ENCODE peak calls at places on chromosomes 3 and 15, in four cellular contexts. X is neuronal stem cell, N is trophoblast cell, F is H1. P is an unnamed sample.

GRCh38 chr15:24955549-24955929 is 752 bp downstream of the SNRPN start:
- DNase-seq in X (no peak), F (peak), N (no peak), P (no peak)

GRCh38 chr3:49785565-49786356 is 581 bp downstream of the IP6K1 start:
- DNase-seq in N (peak), X (peak), F (no peak), P (peak)

GRCh38 chr15:49675051-49675450 is 54.2 kb downstream of the DTWD1 start:
- DNase-seq in F (no peak), N (peak), X (no peak), P (peak)

GRCh38 chr15:70029297-70029701 is 68.4 kb downstream of the TLE3 start:
- DNase-seq in N (no peak), X (no peak), F (no peak), P (no peak)

GRCh38 chr3:196774191-196774820 is 34.6 kb downstream of the PAK2 start:
- DNase-seq in X (no peak), N (peak), F (no peak), P (no peak)

GRCh38 chr3:53146319-53146868 is 14.6 kb upstream of the PRKCD start:
- DNase-seq in N (no peak), F (no peak), X (no peak), P (no peak)

GRCh38 chr15:101070024-101070423 is 150.9 kb downstream of the LRRK1 start:
- DNase-seq in F (no peak), X (no peak), N (no peak), P (no peak)

GRCh38 chr3:53147903-53148400 is 13.1 kb upstream of the PRKCD start:
- DNase-seq in X (no peak), N (no peak), F (no peak), P (no peak)

GRCh38 chr3:182490601-182491485 is 302.5 kb upstream of the ATP11B start:
- DNase-seq in N (peak), F (no peak), X (peak), P (peak)

GRCh38 chr3:124986153-124987143 is 51.9 kb upstream of the MUC13 start:
- DNase-seq in N (peak), X (no peak), F (no peak), P (peak)

GRCh38 chr15:72319360-72319984 is 485 bp downstream of the CELF6 start:
- DNase-seq in F (peak), N (peak), X (peak), P (peak)

GRCh38 chr15:64010719-64011118 is 35.6 kb downstream of the DAPK2 start:
- DNase-seq in X (no peak), N (peak), F (no peak), P (peak)

GRCh38 chr3:10334461-10334860 is 13.5 kb upstream of the SEC13 start:
- DNase-seq in F (no peak), N (peak), X (no peak), P (peak)

GRCh38 chr15:68197170-68197492 is 8.0 kb downstream of the CALML4 start:
- DNase-seq in F (no peak), N (no peak), X (no peak), P (no peak)

DNA sequence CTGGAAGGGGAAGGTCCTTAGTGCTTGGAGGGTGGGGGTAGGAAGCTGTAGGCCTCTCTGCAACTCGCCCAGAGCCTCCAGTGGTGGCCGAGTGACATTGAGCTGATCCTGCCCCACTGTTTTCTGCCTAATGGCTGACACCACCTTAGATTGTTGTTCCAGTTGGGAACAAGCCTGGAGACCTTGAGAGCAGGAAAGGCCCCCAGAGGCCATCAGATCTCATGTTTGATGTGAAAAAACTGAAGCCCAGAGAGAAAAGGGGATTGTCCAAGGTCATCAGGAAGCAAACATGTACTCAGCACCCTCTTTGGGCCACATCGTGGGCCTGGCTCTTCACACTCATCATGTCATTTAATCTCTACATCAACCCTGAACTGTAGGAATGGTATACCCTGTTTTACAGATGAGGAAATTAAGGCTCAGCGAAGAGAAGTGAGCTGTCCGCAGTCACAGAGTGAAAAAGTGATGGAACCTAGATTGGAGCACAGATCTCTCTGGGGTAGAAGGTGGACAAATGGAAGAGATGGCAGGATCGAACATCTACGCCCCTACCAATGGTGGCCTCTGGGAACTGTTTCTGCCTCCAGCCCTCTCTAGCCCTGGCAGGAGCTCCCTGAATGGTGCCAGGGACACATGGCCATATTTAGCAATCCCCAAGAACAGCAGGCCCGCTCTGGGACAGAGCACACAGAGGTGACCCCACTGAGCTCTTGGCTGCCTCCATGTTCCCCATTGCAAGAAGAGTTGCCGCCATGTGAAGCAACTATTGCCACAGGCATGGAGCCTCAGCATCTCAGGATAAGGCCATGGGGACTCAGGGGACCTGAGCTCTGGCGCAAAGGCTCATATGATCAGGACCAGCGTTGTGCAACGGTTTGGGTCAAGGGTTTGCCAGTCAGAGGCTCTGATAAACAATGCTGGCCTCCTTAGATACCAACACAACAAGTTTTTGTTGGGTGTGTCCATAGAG is 31.6 kb upstream of the TSEN2 start:
- DNase-seq in N (no peak), F (no peak), X (no peak), P (no peak)
- H3K23ac ChIP-seq in N (no peak), F (no peak), X (no peak), P (no peak)

DNA sequence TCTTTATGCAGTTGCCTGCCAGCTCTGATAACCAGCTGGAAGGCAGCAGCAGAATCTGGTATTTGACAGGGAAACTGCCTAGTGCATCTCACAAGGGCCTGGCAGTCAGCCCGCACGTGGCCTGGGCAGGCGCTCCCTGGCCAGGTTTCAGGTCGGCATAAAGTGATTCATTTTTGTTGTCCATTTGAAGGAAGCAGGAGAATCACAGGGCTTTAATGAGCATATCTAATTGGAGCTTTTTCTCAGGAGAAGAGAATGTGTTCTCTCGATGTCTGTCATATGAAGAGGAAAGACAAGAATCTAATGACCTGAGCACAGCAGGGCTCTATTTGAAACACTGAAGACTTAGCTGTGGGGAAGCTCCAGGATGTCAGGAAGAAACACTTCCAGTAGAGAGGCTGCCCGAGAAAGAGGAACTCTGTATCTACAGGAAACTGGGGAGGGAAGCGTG is 98.8 kb upstream of the MB21D2 start:
- DNase-seq in X (peak), N (no peak), F (peak), P (peak)
- H3K23ac ChIP-seq in X (no peak), N (no peak), F (no peak), P (no peak)

GRCh38 chr15:92884813-92885461 is 15.2 kb upstream of the CHD2 start:
- DNase-seq in X (no peak), F (no peak), N (peak), P (no peak)
- H3K23ac ChIP-seq in X (no peak), F (no peak), N (no peak), P (no peak)

DNA sequence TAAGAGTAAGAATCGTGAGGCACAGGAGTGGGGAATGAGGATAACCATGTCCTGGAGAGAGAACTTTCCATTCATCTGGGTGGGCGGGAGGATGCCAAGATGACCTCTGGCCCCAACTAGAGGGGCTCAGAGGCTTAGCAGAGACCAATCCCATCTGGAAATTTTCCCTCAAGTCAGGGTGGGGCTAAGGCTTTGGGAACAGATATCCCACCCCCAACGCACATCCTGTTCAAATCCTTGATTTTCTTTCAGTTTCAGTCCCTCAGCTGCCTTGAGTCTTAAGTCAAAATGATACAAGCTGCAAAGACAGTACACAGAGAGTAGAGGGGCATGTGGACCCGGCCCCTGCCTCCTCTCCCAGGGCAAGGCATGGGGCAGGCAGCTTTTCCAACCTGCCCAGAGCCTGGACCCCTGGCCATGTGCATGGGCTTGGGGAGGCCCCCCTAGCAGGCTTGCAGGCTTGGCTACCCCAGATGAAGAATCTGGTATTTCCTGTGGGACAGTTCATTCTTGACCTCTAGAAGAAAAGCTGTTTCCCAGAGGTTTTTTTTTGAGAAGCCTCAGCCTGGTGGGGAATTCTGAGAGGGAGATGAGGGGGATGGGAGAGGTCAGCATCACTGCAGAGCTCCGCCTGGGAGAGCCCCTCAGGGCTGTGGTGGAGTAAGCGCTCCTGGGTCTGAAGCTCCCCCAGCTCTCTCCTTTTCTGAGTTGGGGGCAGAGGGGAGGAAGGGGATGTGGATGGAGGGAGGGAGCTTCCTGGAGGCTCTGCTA is 109.7 kb upstream of the HACD2 start:
- DNase-seq in X (no peak), N (no peak), F (no peak), P (no peak)
- H3K23ac ChIP-seq in X (no peak), N (no peak), F (no peak), P (no peak)